ENCODE peak calls at places on chromosomes 5 and 9, in five cellular contexts. R is IMR-90, F is activated T-helper 1 cell treated with Interleukin-2 at 50 U/mL for 16 hours, V is NCI-H774, Z is nephron progenitor cell. X is an unnamed sample.

GRCh38 chr9:91090132-91090410 is 271.6 kb downstream of the AUH start:
- DNase-seq in R (no peak), F (no peak), V (no peak), Z (no peak), X (no peak)

GRCh38 chr9:94533155-94533554 is 21.7 kb upstream of the PCAT7 start:
- DNase-seq in R (no peak), F (no peak), V (no peak), Z (no peak), X (no peak)

GRCh38 chr9:128245293-128246151 is 30.3 kb downstream of the GOLGA2 start:
- DNase-seq in R (peak), F (no peak), V (no peak), Z (peak), X (no peak)

GRCh38 chr5:16540421-16540820 is 74.8 kb upstream of the ZNF622 start:
- DNase-seq in R (peak), F (no peak), V (no peak), Z (no peak), X (no peak)

GRCh38 chr9:85514256-85514655 is 227.5 kb downstream of the AGTPBP1 start:
- DNase-seq in R (no peak), F (no peak), V (no peak), Z (no peak), X (no peak)

GRCh38 chr9:107242073-107243063 is 40.7 kb upstream of the RAD23B start:
- DNase-seq in R (peak), F (no peak), V (no peak), Z (no peak), X (no peak)

GRCh38 chr9:75903785-75904360 is 13.4 kb downstream of the PCSK5 start:
- DNase-seq in R (peak), F (no peak), V (no peak), Z (no peak), X (no peak)

GRCh38 chr9:124341455-124342170 is 73.6 kb downstream of the PSMB7 start:
- DNase-seq in R (no peak), F (no peak), V (no peak), Z (no peak), X (no peak)

GRCh38 chr9:71814226-71814625 is 45.9 kb upstream of the CEMIP2 start:
- DNase-seq in R (no peak), F (no peak), V (no peak), Z (no peak), X (no peak)

GRCh38 chr9:134046894-134047681 is 20.7 kb downstream of the BRD3 start:
- DNase-seq in R (no peak), F (no peak), V (no peak), Z (no peak), X (no peak)

GRCh38 chr5:147876141-147876540 is 2.4 kb upstream of the SCGB3A2 start:
- DNase-seq in R (no peak), F (no peak), V (no peak), Z (no peak), X (no peak)